ENCODE peak calls at places on chromosome 9, in ten cellular contexts. One of them, this sample, is unnamed.
A peak's percentile ranks its signal among the peaks of the same experiment; 100 is the strongest.

GRCh38 chr9:83267741-83268140 is 204.8 kb upstream of the RASEF start:
- DNase-seq in tibial nerve: no peak
- DNase-seq in heart left ventricle: no peak
- DNase-seq in endothelial cell of umbilical vein: peak; percentile 18
- DNase-seq in iPS DF 6.9: no peak
- DNase-seq in adrenal gland: no peak
- DNase-seq in esophagus squamous epithelium: no peak
- DNase-seq in IMR-90: no peak
- DNase-seq in neural progenitor cell: peak; percentile 14
- DNase-seq in PC-3: no peak
- DNase-seq in this sample: no peak

GRCh38 chr9:132637801-132638200 is 32.0 kb downstream of the DDX31 start:
- DNase-seq in endothelial cell of umbilical vein: no peak
- DNase-seq in heart left ventricle: no peak
- DNase-seq in iPS DF 6.9: no peak
- DNase-seq in adrenal gland: no peak
- DNase-seq in PC-3: peak; percentile 1
- DNase-seq in IMR-90: no peak
- DNase-seq in neural progenitor cell: no peak
- DNase-seq in esophagus squamous epithelium: no peak
- DNase-seq in tibial nerve: no peak
- DNase-seq in this sample: no peak

GRCh38 chr9:2559212-2560152 is 62.1 kb upstream of the VLDLR start:
- DNase-seq in esophagus squamous epithelium: no peak
- DNase-seq in PC-3: peak; percentile 57
- DNase-seq in heart left ventricle: peak; percentile 89
- DNase-seq in IMR-90: peak; percentile 95
- DNase-seq in adrenal gland: peak; percentile 94
- DNase-seq in iPS DF 6.9: no peak
- DNase-seq in endothelial cell of umbilical vein: no peak
- DNase-seq in neural progenitor cell: no peak
- DNase-seq in tibial nerve: peak; percentile 19
- DNase-seq in this sample: peak; percentile 68

GRCh38 chr9:126604706-126605105 is 9.0 kb upstream of the LMX1B start:
- DNase-seq in iPS DF 6.9: no peak
- DNase-seq in tibial nerve: no peak
- DNase-seq in adrenal gland: no peak
- DNase-seq in endothelial cell of umbilical vein: no peak
- DNase-seq in PC-3: no peak
- DNase-seq in esophagus squamous epithelium: no peak
- DNase-seq in IMR-90: no peak
- DNase-seq in heart left ventricle: no peak
- DNase-seq in neural progenitor cell: peak; percentile 8
- DNase-seq in this sample: no peak

GRCh38 chr9:89428901-89429890 is 68.7 kb downstream of the SEMA4D start:
- DNase-seq in endothelial cell of umbilical vein: peak; percentile 6
- DNase-seq in heart left ventricle: no peak
- DNase-seq in iPS DF 6.9: peak; percentile 70
- DNase-seq in PC-3: no peak
- DNase-seq in adrenal gland: no peak
- DNase-seq in esophagus squamous epithelium: no peak
- DNase-seq in neural progenitor cell: peak; percentile 46
- DNase-seq in tibial nerve: no peak
- DNase-seq in IMR-90: no peak
- DNase-seq in this sample: no peak

GRCh38 chr9:87883990-87884389 is 1.3 kb downstream of the SPATA31E1 start:
- DNase-seq in heart left ventricle: no peak
- DNase-seq in adrenal gland: no peak
- DNase-seq in neural progenitor cell: peak; percentile 26
- DNase-seq in tibial nerve: no peak
- DNase-seq in IMR-90: no peak
- DNase-seq in esophagus squamous epithelium: no peak
- DNase-seq in iPS DF 6.9: peak; percentile 25
- DNase-seq in PC-3: no peak
- DNase-seq in endothelial cell of umbilical vein: no peak
- DNase-seq in this sample: no peak

GRCh38 chr9:93320591-93321219 is 130.8 kb upstream of the FAM120A start:
- DNase-seq in adrenal gland: no peak
- DNase-seq in PC-3: no peak
- DNase-seq in IMR-90: no peak
- DNase-seq in iPS DF 6.9: no peak
- DNase-seq in heart left ventricle: no peak
- DNase-seq in neural progenitor cell: no peak
- DNase-seq in tibial nerve: no peak
- DNase-seq in esophagus squamous epithelium: no peak
- DNase-seq in endothelial cell of umbilical vein: no peak
- DNase-seq in this sample: no peak

GRCh38 chr9:72579880-72580570 is 58.6 kb downstream of the TMC1 start:
- DNase-seq in iPS DF 6.9: no peak
- DNase-seq in adrenal gland: no peak
- DNase-seq in tibial nerve: no peak
- DNase-seq in neural progenitor cell: no peak
- DNase-seq in PC-3: peak; percentile 56
- DNase-seq in esophagus squamous epithelium: no peak
- DNase-seq in endothelial cell of umbilical vein: peak; percentile 68
- DNase-seq in heart left ventricle: no peak
- DNase-seq in IMR-90: peak; percentile 71
- DNase-seq in this sample: no peak

GRCh38 chr9:134229466-134230091 is 65.2 kb upstream of the RNU6ATAC start:
- DNase-seq in adrenal gland: no peak
- DNase-seq in PC-3: no peak
- DNase-seq in IMR-90: no peak
- DNase-seq in tibial nerve: no peak
- DNase-seq in endothelial cell of umbilical vein: no peak
- DNase-seq in esophagus squamous epithelium: no peak
- DNase-seq in iPS DF 6.9: no peak
- DNase-seq in neural progenitor cell: no peak
- DNase-seq in heart left ventricle: no peak
- DNase-seq in this sample: no peak

GRCh38 chr9:134225816-134226215 is 61.5 kb upstream of the RNU6ATAC start:
- DNase-seq in IMR-90: no peak
- DNase-seq in iPS DF 6.9: no peak
- DNase-seq in neural progenitor cell: no peak
- DNase-seq in tibial nerve: no peak
- DNase-seq in endothelial cell of umbilical vein: no peak
- DNase-seq in adrenal gland: no peak
- DNase-seq in PC-3: no peak
- DNase-seq in heart left ventricle: no peak
- DNase-seq in esophagus squamous epithelium: no peak
- DNase-seq in this sample: no peak

GRCh38 chr9:134226221-134226930 is 62.0 kb upstream of the RNU6ATAC start:
- DNase-seq in endothelial cell of umbilical vein: no peak
- DNase-seq in esophagus squamous epithelium: no peak
- DNase-seq in IMR-90: peak; percentile 92
- DNase-seq in PC-3: no peak
- DNase-seq in adrenal gland: peak; percentile 53
- DNase-seq in heart left ventricle: no peak
- DNase-seq in tibial nerve: no peak
- DNase-seq in iPS DF 6.9: no peak
- DNase-seq in neural progenitor cell: no peak
- DNase-seq in this sample: no peak

GRCh38 chr9:134228649-134229048 is 64.3 kb upstream of the RNU6ATAC start:
- DNase-seq in esophagus squamous epithelium: no peak
- DNase-seq in IMR-90: no peak
- DNase-seq in tibial nerve: no peak
- DNase-seq in heart left ventricle: no peak
- DNase-seq in endothelial cell of umbilical vein: no peak
- DNase-seq in iPS DF 6.9: no peak
- DNase-seq in PC-3: no peak
- DNase-seq in neural progenitor cell: no peak
- DNase-seq in adrenal gland: no peak
- DNase-seq in this sample: no peak

DNA sequence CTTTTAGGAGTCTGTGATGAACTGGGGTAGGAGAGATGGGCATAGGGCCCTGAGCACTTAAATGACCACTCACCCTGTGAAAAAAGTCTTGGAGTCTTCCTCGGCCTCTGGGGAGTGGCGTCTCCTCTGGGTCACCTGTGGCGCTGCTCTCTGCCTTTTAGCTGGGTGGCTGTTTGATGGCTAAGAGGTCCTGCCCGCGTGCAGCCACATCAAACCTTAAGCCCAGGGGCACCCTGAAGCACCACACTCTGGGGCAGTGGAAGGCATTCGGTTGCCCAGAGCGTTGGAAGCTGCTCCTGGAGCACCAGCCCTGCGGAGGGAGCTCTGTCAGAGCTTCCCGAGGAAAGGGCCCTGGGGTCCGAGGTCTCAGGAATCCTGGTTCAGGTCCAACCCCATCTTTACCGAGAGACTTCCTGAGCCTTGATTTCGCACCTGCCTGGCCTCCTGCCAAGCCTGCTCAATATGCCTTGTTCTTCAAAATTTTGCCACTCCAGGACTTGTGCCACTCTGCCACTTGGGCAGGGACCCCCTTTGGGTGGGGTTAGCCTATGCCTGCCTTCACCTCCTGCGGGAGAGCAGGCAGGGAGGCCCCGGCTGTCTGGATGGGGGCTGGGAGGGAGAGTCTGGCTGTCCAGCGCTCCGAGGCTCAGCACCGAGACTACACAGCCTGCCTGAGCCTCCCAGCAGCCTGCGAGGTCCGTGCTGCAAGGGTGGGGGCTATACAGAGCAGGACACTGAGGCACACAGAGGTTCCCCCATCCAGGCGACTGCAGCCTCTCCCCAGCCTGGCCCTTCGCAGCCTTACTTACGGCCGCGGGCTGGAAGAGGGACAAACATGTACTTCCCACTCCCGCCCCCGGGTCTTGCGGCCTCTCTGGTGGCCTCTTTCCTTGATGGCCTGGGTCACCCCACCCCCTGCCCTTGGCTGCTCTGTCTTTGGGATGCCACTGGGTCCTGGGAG is 63.4 kb upstream of the RNU6ATAC start:
- DNase-seq in iPS DF 6.9: no peak
- DNase-seq in PC-3: no peak
- DNase-seq in endothelial cell of umbilical vein: no peak
- DNase-seq in heart left ventricle: no peak
- DNase-seq in IMR-90: no peak
- DNase-seq in adrenal gland: no peak
- DNase-seq in neural progenitor cell: peak; percentile 34
- DNase-seq in tibial nerve: no peak
- DNase-seq in esophagus squamous epithelium: no peak
- DNase-seq in this sample: no peak
- H3K4me1 ChIP-seq in iPS DF 6.9: peaks cover 3% of the 10 kb centered on the region
- H3K4me1 ChIP-seq in PC-3: no peaks in the 10 kb centered on the region
- H3K4me1 ChIP-seq in endothelial cell of umbilical vein: no peaks in the 10 kb centered on the region
- H3K4me1 ChIP-seq in heart left ventricle: peaks cover 9% of the 10 kb centered on the region
- H3K4me1 ChIP-seq in IMR-90: peaks cover 35% of the 10 kb centered on the region
- H3K4me1 ChIP-seq in adrenal gland: peaks cover 27% of the 10 kb centered on the region
- H3K4me1 ChIP-seq in neural progenitor cell: no peaks in the 10 kb centered on the region
- H3K4me1 ChIP-seq in tibial nerve: peaks cover 17% of the 10 kb centered on the region
- H3K4me1 ChIP-seq in esophagus squamous epithelium: peaks cover 39% of the 10 kb centered on the region
- H3K4me1 ChIP-seq in this sample: peaks cover 8% of the 10 kb centered on the region

GRCh38 chr9:134149380-134149779 is 13.5 kb downstream of the WDR5 start:
- DNase-seq in endothelial cell of umbilical vein: no peak
- DNase-seq in iPS DF 6.9: no peak
- DNase-seq in IMR-90: no peak
- DNase-seq in adrenal gland: no peak
- DNase-seq in tibial nerve: no peak
- DNase-seq in PC-3: no peak
- DNase-seq in heart left ventricle: no peak
- DNase-seq in neural progenitor cell: no peak
- DNase-seq in esophagus squamous epithelium: no peak
- DNase-seq in this sample: no peak

GRCh38 chr9:134152022-134152448 is 12.3 kb downstream of the RNU6ATAC start:
- DNase-seq in adrenal gland: no peak
- DNase-seq in heart left ventricle: no peak
- DNase-seq in endothelial cell of umbilical vein: no peak
- DNase-seq in IMR-90: no peak
- DNase-seq in iPS DF 6.9: no peak
- DNase-seq in tibial nerve: no peak
- DNase-seq in PC-3: no peak
- DNase-seq in esophagus squamous epithelium: no peak
- DNase-seq in neural progenitor cell: no peak
- DNase-seq in this sample: no peak

GRCh38 chr9:134152488-134152887 is 11.9 kb downstream of the RNU6ATAC start:
- DNase-seq in neural progenitor cell: no peak
- DNase-seq in endothelial cell of umbilical vein: no peak
- DNase-seq in iPS DF 6.9: no peak
- DNase-seq in tibial nerve: no peak
- DNase-seq in esophagus squamous epithelium: no peak
- DNase-seq in adrenal gland: no peak
- DNase-seq in PC-3: no peak
- DNase-seq in heart left ventricle: no peak
- DNase-seq in IMR-90: no peak
- DNase-seq in this sample: no peak

GRCh38 chr9:134153450-134153849 is 10.9 kb downstream of the RNU6ATAC start:
- DNase-seq in adrenal gland: no peak
- DNase-seq in heart left ventricle: no peak
- DNase-seq in tibial nerve: no peak
- DNase-seq in endothelial cell of umbilical vein: no peak
- DNase-seq in iPS DF 6.9: no peak
- DNase-seq in IMR-90: no peak
- DNase-seq in neural progenitor cell: no peak
- DNase-seq in PC-3: no peak
- DNase-seq in esophagus squamous epithelium: no peak
- DNase-seq in this sample: no peak

DNA sequence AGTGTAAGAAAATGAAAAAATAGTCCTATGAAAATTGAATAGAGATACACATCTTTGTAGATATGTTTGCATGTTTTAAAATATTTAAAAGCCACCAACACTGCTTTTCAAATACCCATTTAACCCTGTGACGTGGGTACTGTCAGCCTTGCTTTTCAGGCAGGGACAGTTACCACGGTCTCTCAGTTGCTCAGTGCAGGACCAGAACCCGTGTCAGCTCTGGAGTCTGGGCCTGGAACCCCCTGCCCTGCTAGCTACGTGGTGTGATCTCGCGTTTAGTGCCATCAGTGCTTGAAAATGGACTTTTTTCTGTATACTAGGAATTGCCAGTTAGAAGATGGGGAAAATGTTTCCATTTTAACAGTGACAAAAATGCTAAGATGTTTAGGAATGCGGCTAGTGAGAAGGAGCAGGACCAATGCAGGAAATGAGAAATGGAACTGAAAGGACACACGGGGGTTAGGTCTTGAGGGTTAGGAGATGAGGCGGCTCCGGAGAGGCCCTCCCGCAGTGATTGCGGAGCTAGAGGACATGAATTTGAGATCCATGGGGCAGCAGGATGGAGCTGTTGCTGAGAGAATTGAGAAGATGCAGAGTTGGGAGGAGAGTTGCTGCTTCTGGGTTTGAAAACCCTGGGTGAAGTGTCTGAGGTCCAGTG is 13.7 kb downstream of the RNU6ATAC start:
- DNase-seq in tibial nerve: no peak
- DNase-seq in iPS DF 6.9: no peak
- DNase-seq in heart left ventricle: no peak
- DNase-seq in adrenal gland: no peak
- DNase-seq in esophagus squamous epithelium: no peak
- DNase-seq in neural progenitor cell: no peak
- DNase-seq in endothelial cell of umbilical vein: no peak
- DNase-seq in PC-3: no peak
- DNase-seq in IMR-90: no peak
- DNase-seq in this sample: no peak
- H3K36me3 ChIP-seq in tibial nerve: peaks cover 28% of the 10 kb centered on the region
- H3K36me3 ChIP-seq in iPS DF 6.9: peaks cover 68% of the 10 kb centered on the region
- H3K36me3 ChIP-seq in heart left ventricle: peaks cover 17% of the 10 kb centered on the region
- H3K36me3 ChIP-seq in adrenal gland: peaks cover 97% of the 10 kb centered on the region
- H3K36me3 ChIP-seq in esophagus squamous epithelium: peaks cover 100% of the 10 kb centered on the region
- H3K36me3 ChIP-seq in neural progenitor cell: no peaks in the 10 kb centered on the region
- H3K36me3 ChIP-seq in endothelial cell of umbilical vein: peaks cover 21% of the 10 kb centered on the region
- H3K36me3 ChIP-seq in PC-3: peaks cover 11% of the 10 kb centered on the region
- H3K36me3 ChIP-seq in IMR-90: peaks cover 73% of the 10 kb centered on the region
- H3K36me3 ChIP-seq in this sample: peaks cover 76% of the 10 kb centered on the region

GRCh38 chr9:135214706-135215105 is 127.2 kb downstream of the OLFM1 start:
- DNase-seq in tibial nerve: no peak
- DNase-seq in adrenal gland: no peak
- DNase-seq in endothelial cell of umbilical vein: no peak
- DNase-seq in heart left ventricle: no peak
- DNase-seq in iPS DF 6.9: no peak
- DNase-seq in neural progenitor cell: no peak
- DNase-seq in IMR-90: no peak
- DNase-seq in PC-3: no peak
- DNase-seq in esophagus squamous epithelium: no peak
- DNase-seq in this sample: peak; percentile 5

GRCh38 chr9:135211524-135211890 is 124.0 kb downstream of the OLFM1 start:
- DNase-seq in heart left ventricle: no peak
- DNase-seq in esophagus squamous epithelium: no peak
- DNase-seq in neural progenitor cell: no peak
- DNase-seq in PC-3: no peak
- DNase-seq in adrenal gland: no peak
- DNase-seq in IMR-90: no peak
- DNase-seq in tibial nerve: no peak
- DNase-seq in iPS DF 6.9: no peak
- DNase-seq in endothelial cell of umbilical vein: no peak
- DNase-seq in this sample: no peak

GRCh38 chr9:135214054-135214640 is 126.7 kb downstream of the OLFM1 start:
- DNase-seq in heart left ventricle: no peak
- DNase-seq in IMR-90: no peak
- DNase-seq in tibial nerve: no peak
- DNase-seq in endothelial cell of umbilical vein: no peak
- DNase-seq in esophagus squamous epithelium: no peak
- DNase-seq in iPS DF 6.9: no peak
- DNase-seq in adrenal gland: no peak
- DNase-seq in neural progenitor cell: peak; percentile 25
- DNase-seq in PC-3: no peak
- DNase-seq in this sample: peak; percentile 28

GRCh38 chr9:135212961-135213360 is 125.5 kb downstream of the OLFM1 start:
- DNase-seq in tibial nerve: no peak
- DNase-seq in adrenal gland: no peak
- DNase-seq in IMR-90: no peak
- DNase-seq in iPS DF 6.9: no peak
- DNase-seq in neural progenitor cell: no peak
- DNase-seq in heart left ventricle: no peak
- DNase-seq in endothelial cell of umbilical vein: no peak
- DNase-seq in PC-3: no peak
- DNase-seq in esophagus squamous epithelium: no peak
- DNase-seq in this sample: peak; percentile 7

GRCh38 chr9:135213566-135213965 is 126.1 kb downstream of the OLFM1 start:
- DNase-seq in tibial nerve: no peak
- DNase-seq in esophagus squamous epithelium: no peak
- DNase-seq in PC-3: no peak
- DNase-seq in endothelial cell of umbilical vein: no peak
- DNase-seq in adrenal gland: no peak
- DNase-seq in neural progenitor cell: no peak
- DNase-seq in IMR-90: no peak
- DNase-seq in heart left ventricle: no peak
- DNase-seq in iPS DF 6.9: no peak
- DNase-seq in this sample: peak; percentile 3
- H3K27me3 ChIP-seq in tibial nerve: no peaks in the 10 kb centered on the region
- H3K27me3 ChIP-seq in esophagus squamous epithelium: no peaks in the 10 kb centered on the region
- H3K27me3 ChIP-seq in PC-3: peaks cover 33% of the 10 kb centered on the region
- H3K27me3 ChIP-seq in endothelial cell of umbilical vein: no peaks in the 10 kb centered on the region
- H3K27me3 ChIP-seq in adrenal gland: peaks cover 7% of the 10 kb centered on the region
- H3K27me3 ChIP-seq in neural progenitor cell: no peaks in the 10 kb centered on the region
- H3K27me3 ChIP-seq in IMR-90: no peaks in the 10 kb centered on the region
- H3K27me3 ChIP-seq in heart left ventricle: peaks cover 3% of the 10 kb centered on the region
- H3K27me3 ChIP-seq in iPS DF 6.9: no peaks in the 10 kb centered on the region
- H3K27me3 ChIP-seq in this sample: no peaks in the 10 kb centered on the region

DNA sequence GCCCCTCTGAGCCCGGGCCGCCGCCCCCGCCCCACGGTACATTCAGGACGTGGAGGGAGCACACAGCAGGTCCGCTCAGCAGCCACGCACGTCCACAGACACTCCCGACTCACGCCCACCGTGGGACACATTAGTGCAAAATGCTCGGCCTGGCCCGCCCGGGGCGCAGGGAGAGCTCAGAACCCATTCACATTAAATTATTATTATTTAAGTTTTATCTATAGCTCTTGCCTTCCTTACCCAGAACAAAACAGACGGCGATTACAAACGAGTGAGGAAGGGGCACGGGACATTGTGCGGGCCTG is 47.5 kb upstream of the UBAC1 start:
- DNase-seq in IMR-90: no peak
- DNase-seq in neural progenitor cell: no peak
- DNase-seq in PC-3: no peak
- DNase-seq in esophagus squamous epithelium: no peak
- DNase-seq in heart left ventricle: no peak
- DNase-seq in adrenal gland: no peak
- DNase-seq in endothelial cell of umbilical vein: no peak
- DNase-seq in tibial nerve: no peak
- DNase-seq in iPS DF 6.9: no peak
- DNase-seq in this sample: no peak
- H3K4me1 ChIP-seq in IMR-90: peaks cover 25% of the 10 kb centered on the region
- H3K4me1 ChIP-seq in neural progenitor cell: peaks cover 45% of the 10 kb centered on the region
- H3K4me1 ChIP-seq in PC-3: peaks cover 17% of the 10 kb centered on the region
- H3K4me1 ChIP-seq in esophagus squamous epithelium: peaks cover 83% of the 10 kb centered on the region
- H3K4me1 ChIP-seq in heart left ventricle: peaks cover 30% of the 10 kb centered on the region
- H3K4me1 ChIP-seq in adrenal gland: peaks cover 34% of the 10 kb centered on the region
- H3K4me1 ChIP-seq in endothelial cell of umbilical vein: peaks cover 54% of the 10 kb centered on the region
- H3K4me1 ChIP-seq in tibial nerve: peaks cover 49% of the 10 kb centered on the region
- H3K4me1 ChIP-seq in iPS DF 6.9: peaks cover 33% of the 10 kb centered on the region
- H3K4me1 ChIP-seq in this sample: peaks cover 12% of the 10 kb centered on the region